ENCODE peak calls at places on chromosomes 2 and 18, in six cellular contexts. X is iPS DF 6.9; B is pancreas; L is body of pancreas; C is effector memory CD4-positive, alpha-beta T cell; V is endodermal cell. Z is an unnamed sample. For H3K9me3, the result is how much of the 10 kb centered on the place peaks cover.

GRCh38 chr18:44700652-44701051 is 20.0 kb downstream of the SETBP1 start:
- DNase-seq in X (no peak), B (peak), L (peak), C (no peak), V (no peak), Z (no peak)

GRCh38 chr18:36295880-36296301 is 1.6 kb upstream of the FHOD3 start:
- DNase-seq in X (no peak), B (no peak), L (no peak), C (no peak), V (no peak), Z (no peak)

GRCh38 chr2:46411245-46411641 is 68.1 kb upstream of the TMEM247 start:
- DNase-seq in X (no peak), B (no peak), L (no peak), C (no peak), V (no peak), Z (no peak)

GRCh38 chr18:34342960-34343359 is 118.2 kb upstream of the NOL4 start:
- DNase-seq in X (no peak), B (no peak), L (no peak), C (no peak), V (no peak), Z (no peak)

GRCh38 chr2:36732701-36733036 is 36.2 kb downstream of the VIT start:
- DNase-seq in X (no peak), B (no peak), L (no peak), C (no peak), V (no peak), Z (no peak)

GRCh38 chr18:47075098-47075883 is 39.9 kb upstream of the ELOA2 start:
- DNase-seq in X (no peak), B (no peak), L (no peak), C (no peak), V (peak), Z (no peak)

GRCh38 chr18:8091042-8091441 is 518.2 kb upstream of the RAB12 start:
- DNase-seq in X (no peak), B (no peak), L (no peak), C (no peak), V (no peak), Z (no peak)

GRCh38 chr2:202249521-202249850 is 11.1 kb upstream of the SUMO1 start:
- DNase-seq in X (no peak), B (no peak), L (no peak), C (no peak), V (peak), Z (no peak)

GRCh38 chr2:61247204-61247812 is 85.3 kb downstream of the C2orf74 start:
- DNase-seq in X (no peak), B (no peak), L (no peak), C (no peak), V (no peak), Z (no peak)

GRCh38 chr2:62207480-62207879 is 11.6 kb downstream of the B3GNT2 start:
- DNase-seq in X (no peak), B (no peak), L (no peak), C (no peak), V (peak), Z (no peak)

GRCh38 chr2:97730245-97730644 is 16.9 kb downstream of the ZAP70 start:
- DNase-seq in X (no peak), B (no peak), L (no peak), C (no peak), V (no peak), Z (no peak)

GRCh38 chr2:30346475-30347169 is 100.4 kb upstream of the LCLAT1 start:
- DNase-seq in X (peak), B (peak), L (peak), C (no peak), V (peak), Z (no peak)

GRCh38 chr18:72444756-72445155 is 99.4 kb downstream of the CBLN2 start:
- DNase-seq in X (peak), B (no peak), L (no peak), C (no peak), V (peak), Z (no peak)

GRCh38 chr2:106160786-106161261 is 33.3 kb downstream of the UXS1 start:
- DNase-seq in X (no peak), B (peak), L (no peak), C (no peak), V (no peak), Z (no peak)

GRCh38 chr2:156331572-156332451 is 709 bp downstream of the NR4A2 start:
- DNase-seq in X (no peak), B (peak), L (peak), C (no peak), V (peak), Z (no peak)

GRCh38 chr2:240933048-240933965 is 27.2 kb downstream of the CROCC2 start:
- DNase-seq in X (no peak), B (peak), L (no peak), C (no peak), V (peak), Z (peak)

GRCh38 chr2:113920996-113921395 is 31.1 kb downstream of the ACTR3 start:
- DNase-seq in X (no peak), B (no peak), L (no peak), C (no peak), V (no peak), Z (no peak)

GRCh38 chr2:218607436-218608115 is at the start of gene PLCD4:
- DNase-seq in X (no peak), B (no peak), L (peak), C (no peak), V (peak), Z (no peak)

GRCh38 chr18:33804258-33804657 is 226.2 kb downstream of the ASXL3 start:
- DNase-seq in X (no peak), B (no peak), L (no peak), C (no peak), V (no peak), Z (no peak)

GRCh38 chr18:2147866-2148265 is 423.4 kb downstream of the METTL4 start:
- DNase-seq in X (no peak), B (no peak), L (peak), C (no peak), V (no peak), Z (no peak)

GRCh38 chr2:240919161-240919781 is 13.1 kb downstream of the CROCC2 start:
- DNase-seq in X (no peak), B (peak), L (peak), C (no peak), V (peak), Z (no peak)

GRCh38 chr2:45237850-45238542 is 228.7 kb upstream of the SIX2 start:
- DNase-seq in X (no peak), B (no peak), L (no peak), C (no peak), V (no peak), Z (no peak)

GRCh38 chr2:221649045-221649444 is 76.9 kb upstream of the EPHA4 start:
- DNase-seq in X (no peak), B (no peak), L (no peak), C (no peak), V (no peak), Z (no peak)

GRCh38 chr2:118837067-118837466 is 10.4 kb downstream of the EN1 start:
- DNase-seq in X (no peak), B (no peak), L (no peak), C (no peak), V (no peak), Z (no peak)

GRCh38 chr18:54129448-54130134 is 94.9 kb downstream of the MBD2 start:
- DNase-seq in X (no peak), B (no peak), L (no peak), C (no peak), V (no peak), Z (no peak)

GRCh38 chr2:5102823-5103222 is 589.4 kb upstream of the SOX11 start:
- DNase-seq in X (no peak), B (no peak), L (no peak), C (no peak), V (no peak), Z (no peak)
- H3K9me3 ChIP-seq in X (under half), B (under half), L (under half), C (under half), V (under half), Z (under half)

DNA sequence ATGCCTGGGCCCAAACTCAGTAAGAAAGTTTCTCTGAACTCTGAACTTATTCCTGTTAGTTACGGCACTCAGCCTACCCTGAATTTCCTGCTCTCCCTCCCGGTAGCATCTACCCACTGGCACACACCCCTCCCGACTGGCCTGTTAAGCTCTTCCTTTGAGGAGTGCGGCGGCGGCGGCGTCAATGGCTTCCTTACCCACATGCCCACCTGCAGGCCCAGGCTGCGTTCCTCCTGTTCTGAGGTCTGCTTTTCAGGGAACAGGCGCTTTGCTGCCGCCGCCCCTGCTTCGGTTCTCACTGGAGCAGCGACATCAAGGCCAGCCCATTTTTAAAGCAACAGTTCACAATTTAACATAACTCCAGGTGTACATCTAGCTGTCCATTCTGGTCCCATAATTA is 432.4 kb downstream of the DCDC2C start:
- DNase-seq in X (no peak), B (peak), L (no peak), C (no peak), V (no peak), Z (no peak)
- H3K9me3 ChIP-seq in X (under half), B (under half), L (under half), C (under half), V (under half), Z (under half)

DNA sequence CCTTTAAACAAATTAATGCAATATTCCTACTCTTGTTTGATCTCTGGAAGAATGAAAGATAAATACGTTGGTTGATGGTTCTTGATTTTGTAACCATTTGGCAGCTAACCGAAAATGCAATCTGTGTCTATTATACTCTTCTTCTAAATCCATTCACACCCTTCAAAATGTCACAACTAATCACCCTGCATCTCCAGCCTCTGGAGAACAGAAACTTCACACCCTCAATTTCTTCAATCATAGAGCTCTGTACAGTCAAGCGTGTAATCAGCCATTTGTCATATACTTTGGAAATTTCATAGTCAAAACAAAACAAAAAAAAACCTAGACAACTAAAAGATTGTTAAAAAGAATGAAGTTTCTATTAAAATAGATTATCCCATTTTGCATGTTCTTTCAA is 1482.3 kb upstream of the LRRTM1 start:
- DNase-seq in X (no peak), B (no peak), L (no peak), C (no peak), V (no peak), Z (no peak)
- H3K9me3 ChIP-seq in X (under half), B (under half), L (under half), C (under half), V (under half), Z (under half)

GRCh38 chr2:235843591-235844395 is 324.4 kb downstream of the GBX2 start:
- DNase-seq in X (no peak), B (no peak), L (no peak), C (no peak), V (no peak), Z (no peak)
- H3K9me3 ChIP-seq in X (under half), B (under half), L (under half), C (under half), V (under half), Z (under half)

DNA sequence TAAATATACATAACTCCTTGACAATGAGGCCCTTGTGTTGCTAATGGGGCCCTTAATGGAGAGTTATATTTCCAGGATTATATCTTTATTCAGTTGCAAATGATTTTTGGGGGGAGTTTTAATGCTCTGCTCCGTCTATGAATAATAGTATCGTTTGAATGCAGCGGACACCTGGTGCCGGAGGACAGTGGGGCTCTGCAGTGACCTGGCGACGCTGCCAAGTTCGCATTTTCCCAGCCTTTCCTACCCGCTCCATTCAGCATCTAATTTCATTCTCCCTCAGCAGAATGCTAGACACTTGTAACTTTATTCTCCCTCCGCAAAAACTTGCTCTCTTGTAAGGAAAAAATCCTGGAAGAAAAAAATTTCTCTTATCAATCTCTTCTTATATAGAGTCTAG is 257.6 kb upstream of the SALL3 start:
- DNase-seq in X (no peak), B (no peak), L (no peak), C (no peak), V (no peak), Z (no peak)
- H3K9me3 ChIP-seq in X (under half), B (under half), L (under half), C (under half), V (under half), Z (under half)

Z was measured in T-helper 17 cell.